ENCODE peak calls at places on chromosome 1, in ten cellular contexts. M, Y, R, O, Z, H, C, G, D and V are unnamed samples.

GRCh38 chr1:36269408-36269838 is 36.7 kb upstream of the SH3D21 start:
- DNase-seq in M (peak; percentile 48), Y (no peak), R (no peak), O (no peak), Z (no peak), H (peak; percentile 30), C (no peak), G (no peak), D (no peak), V (no peak)

GRCh38 chr1:47432071-47433036 is 5.5 kb upstream of the FOXD2 start:
- DNase-seq in M (peak; percentile 64), Y (peak; percentile 25), R (peak; percentile 57), O (peak; percentile 83), Z (peak; percentile 86), H (peak; percentile 85), C (peak; percentile 58), G (peak; percentile 65), D (peak; percentile 64), V (peak; percentile 89)

GRCh38 chr1:229280921-229281320 is 10.0 kb downstream of the RAB4A start:
- DNase-seq in M (no peak), Y (no peak), R (no peak), O (no peak), Z (no peak), H (no peak), C (no peak), G (no peak), D (no peak), V (no peak)

GRCh38 chr1:112501810-112502641 is 6.7 kb upstream of the WNT2B start:
- DNase-seq in M (peak; percentile 65), Y (peak; percentile 66), R (peak; percentile 52), O (peak; percentile 79), Z (peak; percentile 55), H (peak; percentile 82), C (peak; percentile 51), G (peak; percentile 62), D (no peak), V (peak; percentile 91)

GRCh38 chr1:95176859-95177258 is 57.2 kb upstream of the RWDD3 start:
- DNase-seq in M (no peak), Y (no peak), R (no peak), O (no peak), Z (no peak), H (no peak), C (no peak), G (no peak), D (no peak), V (no peak)

GRCh38 chr1:94672001-94672400 is 130.4 kb upstream of the F3 start:
- DNase-seq in M (no peak), Y (no peak), R (no peak), O (no peak), Z (no peak), H (no peak), C (no peak), G (no peak), D (no peak), V (peak; percentile 48)

GRCh38 chr1:119773711-119774241 is 5.1 kb upstream of the HMGCS2 start:
- DNase-seq in M (peak; percentile 47), Y (no peak), R (no peak), O (peak; percentile 41), Z (no peak), H (peak; percentile 56), C (no peak), G (no peak), D (no peak), V (peak; percentile 62)

GRCh38 chr1:227937531-227938145 is 10.1 kb downstream of the WNT9A start:
- DNase-seq in M (no peak), Y (no peak), R (no peak), O (no peak), Z (no peak), H (no peak), C (no peak), G (no peak), D (no peak), V (no peak)

GRCh38 chr1:16173447-16174260 is 17.8 kb upstream of the EPHA2 start:
- DNase-seq in M (peak; percentile 58), Y (no peak), R (no peak), O (peak; percentile 98), Z (no peak), H (peak; percentile 80), C (peak; percentile 92), G (no peak), D (no peak), V (peak; percentile 96)

GRCh38 chr1:18413906-18414305 is 66.8 kb upstream of the KLHDC7A start:
- DNase-seq in M (no peak), Y (no peak), R (no peak), O (peak; percentile 23), Z (no peak), H (no peak), C (no peak), G (no peak), D (no peak), V (no peak)

GRCh38 chr1:157084720-157085119 is 14.9 kb downstream of the ETV3L start:
- DNase-seq in M (no peak), Y (no peak), R (no peak), O (no peak), Z (no peak), H (no peak), C (no peak), G (no peak), D (no peak), V (no peak)

GRCh38 chr1:110214454-110215404 is 4.6 kb downstream of the KCNC4 start:
- DNase-seq in M (no peak), Y (no peak), R (no peak), O (no peak), Z (peak; percentile 8), H (peak; percentile 23), C (no peak), G (no peak), D (no peak), V (no peak)

GRCh38 chr1:62107923-62108322 is 86.7 kb upstream of the L1TD1 start:
- DNase-seq in M (no peak), Y (no peak), R (no peak), O (no peak), Z (no peak), H (no peak), C (no peak), G (no peak), D (no peak), V (no peak)